ENCODE peak calls at places on chromosomes 6 and 20, in five cellular contexts. One of them, this sample, is unnamed.

GRCh38 chr6:156009656-156010055 is 554.0 kb upstream of the NOX3 start:
- DNase-seq in A549: no peak
- DNase-seq in OCI-M1: peak
- DNase-seq in GM13976: no peak
- DNase-seq in cardiac fibroblast: no peak
- DNase-seq in this sample: no peak

GRCh38 chr20:36149469-36149868 is 5.1 kb upstream of the EPB41L1 start:
- DNase-seq in A549: no peak
- DNase-seq in OCI-M1: no peak
- DNase-seq in GM13976: no peak
- DNase-seq in cardiac fibroblast: no peak
- DNase-seq in this sample: no peak

GRCh38 chr20:51894619-51895018 is 92.3 kb upstream of the SALL4 start:
- DNase-seq in A549: no peak
- DNase-seq in OCI-M1: no peak
- DNase-seq in GM13976: no peak
- DNase-seq in cardiac fibroblast: no peak
- DNase-seq in this sample: no peak

GRCh38 chr20:32465092-32465900 is 107.2 kb downstream of the ASXL1 start:
- DNase-seq in A549: peak
- DNase-seq in OCI-M1: no peak
- DNase-seq in GM13976: no peak
- DNase-seq in cardiac fibroblast: peak
- DNase-seq in this sample: no peak

GRCh38 chr6:154868143-154868594 is 126.9 kb upstream of the TIAM2 start:
- DNase-seq in A549: peak
- DNase-seq in OCI-M1: peak
- DNase-seq in GM13976: peak
- DNase-seq in cardiac fibroblast: peak
- DNase-seq in this sample: peak

GRCh38 chr6:56724455-56724854 is 81.8 kb upstream of the DST start:
- DNase-seq in A549: no peak
- DNase-seq in OCI-M1: no peak
- DNase-seq in GM13976: no peak
- DNase-seq in cardiac fibroblast: peak
- DNase-seq in this sample: no peak

GRCh38 chr20:57012691-57013090 is 253.8 kb downstream of the BMP7 start:
- DNase-seq in A549: no peak
- DNase-seq in OCI-M1: no peak
- DNase-seq in GM13976: no peak
- DNase-seq in cardiac fibroblast: no peak
- DNase-seq in this sample: no peak

GRCh38 chr6:51839975-51840374 is 247.4 kb downstream of the PKHD1 start:
- DNase-seq in A549: no peak
- DNase-seq in OCI-M1: no peak
- DNase-seq in GM13976: no peak
- DNase-seq in cardiac fibroblast: no peak
- DNase-seq in this sample: no peak

GRCh38 chr20:38117635-38118034 is 47.4 kb downstream of the TGM2 start:
- DNase-seq in A549: no peak
- DNase-seq in OCI-M1: no peak
- DNase-seq in GM13976: no peak
- DNase-seq in cardiac fibroblast: peak
- DNase-seq in this sample: no peak

This sample was measured in Karpas-422.